ENCODE peak calls at places on chromosome 12, in seven cellular contexts. F, R, L, B, X, J and I are unnamed samples.

GRCh38 chr12:19994970-19995369 is 373.4 kb upstream of the PDE3A start:
- DNase-seq in F (no peak), R (no peak), L (no peak), B (no peak), X (no peak), J (no peak), I (no peak)

GRCh38 chr12:130563322-130563721 is 152.8 kb downstream of the RIMBP2 start:
- DNase-seq in F (no peak), R (peak), L (no peak), B (no peak), X (no peak), J (no peak), I (no peak)

GRCh38 chr12:22255097-22255496 is 79.4 kb downstream of the ST8SIA1 start:
- DNase-seq in F (no peak), R (no peak), L (no peak), B (no peak), X (peak), J (no peak), I (peak)

GRCh38 chr12:124248862-124249825 is 45.7 kb upstream of the RFLNA start:
- DNase-seq in F (no peak), R (no peak), L (no peak), B (no peak), X (no peak), J (no peak), I (no peak)

GRCh38 chr12:68609955-68610434 is 704 bp upstream of the RAP1B start:
- DNase-seq in F (no peak), R (no peak), L (no peak), B (peak), X (no peak), J (no peak), I (no peak)

GRCh38 chr12:120598674-120599463 is 17.7 kb upstream of the POP5 start:
- DNase-seq in F (peak), R (peak), L (no peak), B (no peak), X (no peak), J (no peak), I (no peak)

GRCh38 chr12:77120156-77120555 is 54.8 kb upstream of the E2F7 start:
- DNase-seq in F (no peak), R (no peak), L (no peak), B (no peak), X (no peak), J (no peak), I (no peak)

GRCh38 chr12:58588771-58589170 is 331.5 kb downstream of the LRIG3 start:
- DNase-seq in F (no peak), R (no peak), L (no peak), B (no peak), X (no peak), J (no peak), I (no peak)

GRCh38 chr12:22250762-22251161 is 83.7 kb downstream of the ST8SIA1 start:
- DNase-seq in F (no peak), R (no peak), L (no peak), B (no peak), X (no peak), J (no peak), I (no peak)

GRCh38 chr12:75781532-75782046 is 250.0 kb downstream of the PHLDA1 start:
- DNase-seq in F (no peak), R (no peak), L (no peak), B (no peak), X (no peak), J (no peak), I (no peak)

GRCh38 chr12:116317986-116318737 is 40.7 kb upstream of the MED13L start:
- DNase-seq in F (no peak), R (no peak), L (no peak), B (no peak), X (no peak), J (no peak), I (no peak)

GRCh38 chr12:117189725-117190209 is 503 bp downstream of the FBXO21 start:
- DNase-seq in F (peak), R (peak), L (peak), B (peak), X (no peak), J (no peak), I (peak)

GRCh38 chr12:68508536-68509050 is 102.1 kb upstream of the RAP1B start:
- DNase-seq in F (no peak), R (no peak), L (no peak), B (no peak), X (no peak), J (no peak), I (no peak)

GRCh38 chr12:26369588-26369987 is 174.2 kb downstream of the SSPN start:
- DNase-seq in F (no peak), R (no peak), L (no peak), B (no peak), X (no peak), J (no peak), I (no peak)

GRCh38 chr12:6813363-6813762 is 8.3 kb upstream of the GPR162 start:
- DNase-seq in F (no peak), R (no peak), L (no peak), B (no peak), X (no peak), J (no peak), I (no peak)

GRCh38 chr12:28704477-28705169 is 444.5 kb upstream of the FAR2 start:
- DNase-seq in F (no peak), R (no peak), L (no peak), B (no peak), X (no peak), J (no peak), I (no peak)

GRCh38 chr12:20220339-20220738 is 148.0 kb upstream of the PDE3A start:
- DNase-seq in F (no peak), R (no peak), L (peak), B (no peak), X (peak), J (no peak), I (no peak)

GRCh38 chr12:1881936-1882335 is 36.5 kb downstream of the CACNA2D4 start:
- DNase-seq in F (no peak), R (no peak), L (no peak), B (no peak), X (no peak), J (no peak), I (no peak)

GRCh38 chr12:22264380-22264779 is 70.1 kb downstream of the ST8SIA1 start:
- DNase-seq in F (no peak), R (no peak), L (no peak), B (no peak), X (no peak), J (no peak), I (no peak)

GRCh38 chr12:89574736-89575208 is 48.9 kb upstream of the POC1B start:
- DNase-seq in F (no peak), R (peak), L (no peak), B (peak), X (no peak), J (no peak), I (no peak)

GRCh38 chr12:130686511-130686981 is 29.6 kb downstream of the RIMBP2 start:
- DNase-seq in F (no peak), R (no peak), L (peak), B (no peak), X (no peak), J (no peak), I (no peak)

GRCh38 chr12:110245278-110245868 is 35.7 kb upstream of the ATP2A2 start:
- DNase-seq in F (peak), R (peak), L (no peak), B (peak), X (peak), J (peak), I (no peak)
- TF ChIP-seq CTCF in F (peak), R (peak), L (peak), B (peak), X (peak), J (peak), I (no peak)

DNA sequence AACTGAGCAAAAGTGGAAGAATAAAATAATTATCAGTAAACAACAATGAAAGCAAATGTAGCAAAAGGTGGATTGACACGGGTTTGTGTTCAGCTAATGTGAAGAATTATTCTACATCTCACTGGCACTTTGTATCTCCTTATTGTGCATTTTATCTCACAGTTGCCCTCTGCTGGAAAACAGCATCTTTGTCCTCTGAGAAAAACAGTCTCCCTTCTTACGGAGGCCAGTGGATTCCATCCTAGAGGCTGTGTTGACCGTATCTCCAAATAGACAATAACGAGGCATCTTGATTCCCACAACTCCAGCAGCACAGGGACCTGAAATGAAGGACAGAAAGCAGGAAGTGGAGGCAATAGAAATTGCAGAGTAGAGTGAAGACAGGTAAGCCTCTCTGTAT is 51.3 kb upstream of the PLBD1 start:
- DNase-seq in F (no peak), R (no peak), L (peak), B (peak), X (no peak), J (no peak), I (no peak)
- TF ChIP-seq CTCF in F (peak), R (peak), L (peak), B (no peak), X (peak), J (peak), I (no peak)

GRCh38 chr12:104956870-104957301 is 1.2 kb downstream of the SLC41A2 start:
- DNase-seq in F (no peak), R (no peak), L (no peak), B (no peak), X (no peak), J (no peak), I (no peak)
- TF ChIP-seq CTCF in F (no peak), R (no peak), L (no peak), B (no peak), X (no peak), J (no peak), I (no peak)

DNA sequence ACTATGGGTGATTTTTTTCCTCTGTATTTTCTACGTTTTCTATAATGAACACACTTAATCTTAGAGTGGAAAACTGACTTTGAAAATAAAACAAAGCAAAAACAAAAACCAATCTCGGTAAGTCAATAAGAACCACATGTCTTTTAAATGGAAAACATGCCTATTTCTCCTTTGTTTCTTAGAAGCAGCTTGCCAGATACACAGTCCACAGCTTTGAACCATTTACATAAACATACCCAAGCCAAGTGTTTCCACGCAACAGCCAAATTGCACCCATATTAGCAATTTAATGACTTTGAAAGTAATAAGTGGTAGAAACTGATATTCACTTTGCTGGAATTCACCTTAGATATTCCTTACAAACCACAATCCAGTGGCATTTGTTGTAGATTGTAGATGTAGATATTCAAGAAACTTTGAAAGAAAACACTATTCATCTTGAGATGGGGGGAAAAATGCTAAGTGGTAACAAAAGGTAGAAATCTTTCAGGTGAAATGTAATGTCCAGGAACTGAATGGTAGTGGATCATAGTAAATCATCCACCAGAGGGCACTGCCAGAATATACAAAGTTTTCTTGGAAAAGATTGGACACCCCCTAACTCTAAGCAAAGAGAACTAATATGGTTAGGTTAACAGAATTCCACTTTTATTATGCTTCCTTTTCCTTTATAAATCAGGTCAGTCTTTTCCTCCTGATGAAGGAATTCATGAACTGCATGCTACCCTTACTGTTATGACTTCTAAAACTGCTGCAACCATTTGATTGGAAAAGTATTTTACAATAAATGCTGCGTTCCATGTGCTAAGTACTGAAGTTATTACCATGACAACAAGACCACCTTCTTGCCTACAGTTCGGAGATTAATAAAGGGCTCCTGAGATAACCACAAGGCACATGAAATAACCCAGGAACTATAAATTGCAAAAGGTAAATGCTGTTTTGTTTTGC is 69.8 kb downstream of the RERG start:
- DNase-seq in F (no peak), R (peak), L (peak), B (peak), X (no peak), J (no peak), I (no peak)
- TF ChIP-seq CTCF in F (peak), R (peak), L (peak), B (no peak), X (peak), J (peak), I (peak)

DNA sequence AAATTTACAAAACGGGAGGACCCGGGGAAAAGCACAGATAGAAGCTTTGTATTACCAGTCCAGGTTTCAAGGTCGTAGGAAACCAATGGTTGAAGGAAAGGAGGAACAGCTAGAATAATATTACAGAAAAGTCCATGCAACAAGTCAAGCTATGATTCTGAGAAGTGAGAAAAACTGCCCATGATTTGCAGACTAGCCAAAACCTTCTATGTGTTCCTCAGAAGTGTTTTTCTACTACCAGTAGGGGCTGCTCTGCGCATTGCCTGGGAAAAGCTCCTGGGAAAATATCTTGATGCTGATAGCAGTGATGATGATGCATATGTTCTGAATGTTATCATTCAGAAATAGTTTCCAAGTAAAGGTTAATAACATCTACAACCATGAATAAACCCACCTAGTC is 2.2 kb downstream of the PDZRN4 start:
- DNase-seq in F (no peak), R (peak), L (peak), B (no peak), X (peak), J (no peak), I (peak)
- TF ChIP-seq CTCF in F (no peak), R (peak), L (peak), B (no peak), X (peak), J (peak), I (peak)

GRCh38 chr12:52381206-52381605 is 4.2 kb downstream of the KRT84 start:
- DNase-seq in F (no peak), R (no peak), L (no peak), B (no peak), X (no peak), J (no peak), I (no peak)

GRCh38 chr12:52380271-52380694 is 5.2 kb downstream of the KRT84 start:
- DNase-seq in F (peak), R (no peak), L (peak), B (peak), X (peak), J (no peak), I (peak)

GRCh38 chr12:52382854-52383253 is 2.6 kb downstream of the KRT84 start:
- DNase-seq in F (no peak), R (no peak), L (no peak), B (no peak), X (no peak), J (no peak), I (no peak)

GRCh38 chr12:52385226-52385702 is at the start of gene KRT84:
- DNase-seq in F (peak), R (no peak), L (no peak), B (no peak), X (no peak), J (no peak), I (no peak)

DNA sequence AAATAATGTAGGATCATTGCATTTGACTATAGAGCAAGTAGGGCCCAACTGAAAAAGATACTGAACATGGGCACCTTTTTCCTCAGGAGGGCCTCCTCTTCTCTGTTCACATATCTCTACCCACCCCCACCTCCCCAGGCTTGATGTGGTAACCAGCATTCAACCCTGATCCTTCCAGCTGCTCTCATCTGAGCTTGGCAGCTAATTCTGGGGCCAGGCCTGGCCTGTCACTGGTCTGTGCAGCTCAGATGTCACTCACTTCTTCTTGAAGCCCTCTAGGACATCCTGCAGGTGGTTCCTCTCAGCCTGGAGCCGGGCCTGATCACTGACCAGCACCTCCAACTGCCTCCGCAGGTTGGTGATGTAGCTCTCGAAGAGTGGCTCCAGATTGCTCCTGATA is 2.1 kb downstream of the KRT84 start:
- DNase-seq in F (peak), R (no peak), L (no peak), B (no peak), X (no peak), J (no peak), I (no peak)
- TF ChIP-seq CTCF in F (no peak), R (no peak), L (no peak), B (no peak), X (no peak), J (no peak), I (no peak)

DNA sequence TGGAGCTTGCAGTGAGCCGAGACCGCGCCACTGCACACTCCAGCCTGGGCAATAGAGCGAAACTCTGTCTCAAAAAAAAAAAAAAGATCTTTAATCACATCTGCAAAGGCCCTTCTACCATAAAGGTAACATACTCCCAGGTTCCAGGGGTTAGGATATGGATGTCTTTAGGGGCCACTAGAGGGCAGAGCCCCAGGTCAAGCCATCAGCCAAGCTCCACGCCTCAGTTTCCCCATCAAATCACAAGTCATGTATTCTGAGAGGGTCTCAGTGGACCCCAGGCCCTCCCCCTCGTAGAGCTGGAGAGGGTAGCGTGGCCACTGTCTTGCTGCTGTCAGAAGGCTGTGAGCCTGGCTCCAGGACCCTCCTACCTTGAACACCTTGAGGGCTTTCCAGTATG is 18.8 kb downstream of the SLC8B1 start:
- DNase-seq in F (no peak), R (no peak), L (no peak), B (no peak), X (no peak), J (no peak), I (no peak)
- TF ChIP-seq CTCF in F (no peak), R (no peak), L (peak), B (no peak), X (peak), J (no peak), I (no peak)

GRCh38 chr12:79689477-79690155 is 1.1 kb downstream of the PAWR start:
- DNase-seq in F (peak), R (peak), L (peak), B (peak), X (peak), J (peak), I (peak)
- TF ChIP-seq CTCF in F (no peak), R (no peak), L (no peak), B (no peak), X (no peak), J (no peak), I (no peak)